ENCODE peak calls at places on chromosomes 1 and 21, in five cellular contexts. K is neural progenitor cell, E is right lobe of liver, D is tibial artery, A is body of pancreas. O is an unnamed sample.

GRCh38 chr1:219582310-219582709 is 30.6 kb downstream of the ZC3H11B start:
- DNase-seq in K (no peak), E (no peak), D (no peak), A (no peak), O (no peak)

GRCh38 chr1:159889202-159889601 is 10.8 kb downstream of the CFAP45 start:
- DNase-seq in K (no peak), E (no peak), D (no peak), A (no peak), O (no peak)

GRCh38 chr1:3702990-3703728 is 49.1 kb upstream of the CCDC27 start:
- DNase-seq in K (peak; percentile 62), E (no peak), D (no peak), A (no peak), O (no peak)

GRCh38 chr1:221239911-221240310 is 360.7 kb downstream of the HLX start:
- DNase-seq in K (no peak), E (no peak), D (no peak), A (no peak), O (no peak)

GRCh38 chr21:27569091-27569490 is 602.2 kb upstream of the ADAMTS5 start:
- DNase-seq in K (no peak), E (no peak), D (no peak), A (no peak), O (no peak)

GRCh38 chr1:205774277-205775014 is 836 bp downstream of the RAB29 start:
- DNase-seq in K (peak; percentile 42), E (no peak), D (no peak), A (no peak), O (peak; percentile 5)

GRCh38 chr1:29655145-29655544 is 418.8 kb downstream of the PTPRU start:
- DNase-seq in K (no peak), E (peak; percentile 10), D (no peak), A (no peak), O (no peak)

GRCh38 chr1:3668585-3669300 is 16.4 kb downstream of the TP73 start:
- DNase-seq in K (no peak), E (peak; percentile 96), D (peak; percentile 32), A (peak; percentile 97), O (peak; percentile 26)

GRCh38 chr1:24111998-24112380 is at the start of gene MYOM3:
- DNase-seq in K (peak; percentile 47), E (no peak), D (no peak), A (no peak), O (no peak)

GRCh38 chr1:19260211-19261138 is 8.9 kb downstream of the MRTO4 start:
- DNase-seq in K (no peak), E (no peak), D (no peak), A (peak; percentile 29), O (peak; percentile 27)

GRCh38 chr1:40822890-40823289 is 39.3 kb downstream of the CITED4 start:
- DNase-seq in K (no peak), E (no peak), D (no peak), A (no peak), O (no peak)

GRCh38 chr1:8529901-8530300 is 212.0 kb downstream of the SLC45A1 start:
- DNase-seq in K (no peak), E (no peak), D (no peak), A (no peak), O (no peak)

GRCh38 chr1:153749408-153750005 is 21.7 kb downstream of the INTS3 start:
- DNase-seq in K (peak; percentile 91), E (peak; percentile 87), D (peak; percentile 92), A (peak; percentile 88), O (peak; percentile 89)

GRCh38 chr1:167332503-167332902 is 111.8 kb downstream of the POU2F1 start:
- DNase-seq in K (no peak), E (no peak), D (no peak), A (no peak), O (no peak)

GRCh38 chr1:2796890-2797740 is 4.4 kb downstream of the TTC34 start:
- DNase-seq in K (no peak), E (no peak), D (no peak), A (no peak), O (no peak)

GRCh38 chr21:42376338-42376982 is 10.1 kb upstream of the TFF1 start:
- DNase-seq in K (no peak), E (no peak), D (no peak), A (peak; percentile 43), O (no peak)

GRCh38 chr1:24932725-24933294 is 2.7 kb upstream of the RUNX3 start:
- DNase-seq in K (no peak), E (no peak), D (no peak), A (no peak), O (no peak)

GRCh38 chr1:207248544-207249206 is 72.8 kb upstream of the CD55 start:
- DNase-seq in K (no peak), E (no peak), D (no peak), A (no peak), O (no peak)

GRCh38 chr1:78419309-78419708 is 71.5 kb upstream of the PTGFR start:
- DNase-seq in K (no peak), E (no peak), D (no peak), A (no peak), O (no peak)

GRCh38 chr1:53959664-53960250 is 13.6 kb downstream of the LRRC42 start:
- DNase-seq in K (no peak), E (no peak), D (no peak), A (no peak), O (peak; percentile 46)

GRCh38 chr1:229623838-229624237 is 2.1 kb downstream of the TAF5L start:
- DNase-seq in K (no peak), E (no peak), D (no peak), A (no peak), O (no peak)

DNA sequence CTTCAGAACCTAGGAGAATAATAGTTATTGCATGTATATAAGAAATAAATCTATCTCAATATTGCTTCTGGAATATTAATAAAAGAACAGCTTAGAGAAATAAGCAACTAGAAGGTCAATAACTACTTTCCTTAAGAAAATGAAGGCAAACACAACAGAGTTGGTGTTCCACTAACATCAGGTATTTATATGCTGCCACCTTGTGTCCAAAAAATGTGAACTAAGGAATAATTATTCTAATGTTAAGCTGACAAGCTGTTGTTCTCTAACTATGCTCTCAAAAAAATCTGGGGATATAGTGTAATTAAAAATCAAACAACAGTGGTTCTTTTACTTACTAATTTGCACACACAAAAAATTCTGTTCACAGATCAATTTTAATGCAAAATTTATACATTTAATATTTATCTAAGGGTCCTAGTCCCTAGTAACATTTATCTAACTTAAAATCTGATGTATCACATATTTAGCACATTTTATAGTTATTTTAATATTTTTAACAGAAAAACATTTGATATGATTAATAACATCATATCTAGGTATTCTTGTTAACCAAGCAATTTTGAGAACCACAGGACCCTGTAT is 39.6 kb downstream of the UCHL5 start:
- DNase-seq in K (peak; percentile 61), E (no peak), D (no peak), A (peak; percentile 12), O (peak; percentile 82)
- TF ChIP-seq CTCF in K (peak; percentile 65), E (peak; percentile 56), D (peak; percentile 60), A (peak; percentile 74), O (peak; percentile 42)

GRCh38 chr1:20732588-20733360 is at the start of gene SH2D5:
- DNase-seq in K (peak; percentile 87), E (no peak), D (peak; percentile 89), A (peak; percentile 86), O (peak; percentile 95)
- TF ChIP-seq CTCF in K (peak; percentile 44), E (peak; percentile 34), D (peak; percentile 24), A (peak; percentile 46), O (peak; percentile 39)

GRCh38 chr1:226685196-226685820 is 53.8 kb downstream of the ITPKB start:
- DNase-seq in K (no peak), E (no peak), D (no peak), A (no peak), O (no peak)

GRCh38 chr1:226688056-226688748 is 50.9 kb downstream of the ITPKB start:
- DNase-seq in K (peak; percentile 52), E (no peak), D (no peak), A (no peak), O (no peak)

GRCh38 chr1:226686440-226687436 is 52.3 kb downstream of the ITPKB start:
- DNase-seq in K (no peak), E (no peak), D (no peak), A (no peak), O (no peak)

GRCh38 chr1:226688852-226689251 is 50.2 kb downstream of the ITPKB start:
- DNase-seq in K (no peak), E (no peak), D (no peak), A (no peak), O (no peak)

DNA sequence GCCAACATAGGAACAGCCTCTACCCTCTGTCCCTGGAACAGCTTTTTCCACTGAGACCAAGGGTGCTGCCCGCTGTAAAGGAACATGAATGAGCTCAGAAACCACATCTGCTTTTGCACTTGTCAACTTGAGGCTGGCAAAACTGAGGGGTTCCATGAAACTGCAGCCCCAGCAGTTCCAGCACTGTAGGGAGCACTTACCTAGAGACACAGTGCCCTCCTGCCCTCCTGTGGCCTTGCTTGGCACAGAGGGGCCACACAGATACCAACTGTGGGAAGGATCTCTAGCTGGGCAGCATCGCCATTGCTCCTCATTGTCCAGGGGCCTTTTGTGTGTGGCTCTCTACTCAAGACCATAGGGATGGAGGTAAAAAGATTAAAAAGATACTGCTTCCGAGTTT is 51.6 kb downstream of the ITPKB start:
- DNase-seq in K (no peak), E (no peak), D (no peak), A (peak; percentile 23), O (no peak)
- TF ChIP-seq CTCF in K (no peak), E (no peak), D (no peak), A (peak; percentile 17), O (no peak)

DNA sequence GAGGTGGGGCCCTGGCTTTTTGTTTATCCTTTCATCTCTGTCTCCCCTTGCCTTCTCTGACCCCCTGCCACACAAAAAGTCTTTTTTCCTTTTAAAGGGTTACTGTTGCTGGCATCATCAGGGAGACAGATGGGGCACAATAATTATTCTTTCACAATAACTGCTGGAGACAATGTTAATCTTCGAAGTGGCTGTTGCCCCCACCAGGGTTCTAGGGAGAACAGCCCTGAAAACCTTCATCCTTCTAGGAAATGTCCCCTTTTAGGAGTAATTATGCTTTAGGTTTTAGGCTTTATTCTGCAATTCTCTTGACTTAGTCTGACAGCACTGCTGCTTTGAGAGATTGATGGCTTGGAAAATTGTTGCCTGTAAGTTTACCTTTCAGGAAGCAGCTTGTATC is 150.0 kb downstream of the NOS1AP start:
- DNase-seq in K (no peak), E (no peak), D (no peak), A (no peak), O (no peak)
- TF ChIP-seq CTCF in K (no peak), E (no peak), D (no peak), A (no peak), O (no peak)

GRCh38 chr21:37165606-37166005 is 92.6 kb downstream of the TTC3 start:
- DNase-seq in K (no peak), E (no peak), D (no peak), A (no peak), O (no peak)

GRCh38 chr21:37168666-37169065 is 95.6 kb downstream of the TTC3 start:
- DNase-seq in K (no peak), E (no peak), D (no peak), A (no peak), O (no peak)

GRCh38 chr21:37164742-37165141 is 91.7 kb downstream of the TTC3 start:
- DNase-seq in K (no peak), E (no peak), D (no peak), A (no peak), O (peak; percentile 55)

GRCh38 chr21:37172646-37173045 is 94.5 kb downstream of the VPS26C start:
- DNase-seq in K (no peak), E (no peak), D (no peak), A (no peak), O (peak; percentile 2)

DNA sequence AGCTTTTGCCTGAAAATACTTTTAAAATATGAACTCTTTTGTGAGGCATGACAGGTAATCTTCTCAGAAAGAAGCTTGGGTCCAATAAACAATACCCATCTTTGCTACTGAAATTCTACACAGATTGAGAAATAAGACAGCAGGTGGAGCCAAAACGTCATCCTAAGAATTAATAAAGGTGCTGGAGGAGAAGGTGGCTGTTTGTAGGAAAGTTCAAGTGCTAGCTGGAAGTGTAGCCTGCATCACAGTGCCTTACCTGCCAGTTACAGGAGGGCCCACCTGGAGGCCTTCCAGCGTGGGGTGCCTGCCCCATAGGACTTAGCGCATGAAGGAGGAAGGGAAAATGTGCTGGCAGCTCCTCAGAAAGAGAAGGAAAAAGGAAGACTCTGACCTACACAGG is 93.7 kb downstream of the TTC3 start:
- DNase-seq in K (peak; percentile 26), E (no peak), D (no peak), A (no peak), O (peak; percentile 20)
- TF ChIP-seq CTCF in K (peak; percentile 46), E (no peak), D (peak; percentile 14), A (peak; percentile 22), O (no peak)

O was measured in cardiac muscle cell.